ENCODE peak calls at places on chromosomes 2 and 18, in eight cellular contexts. T, I, O, D, H, V, X and A are unnamed samples.

GRCh38 chr2:9708683-9709538 is 78.1 kb upstream of the YWHAQ start:
- DNase-seq in T (no peak), I (peak; percentile 25), O (peak; percentile 30), D (no peak), H (no peak), V (no peak), X (no peak), A (peak; percentile 63)

GRCh38 chr2:22397847-22398246 is 987.1 kb upstream of the KLHL29 start:
- DNase-seq in T (no peak), I (no peak), O (no peak), D (no peak), H (no peak), V (no peak), X (no peak), A (no peak)

GRCh38 chr2:88903744-88904353 is 212.4 kb downstream of the RPIA start:
- DNase-seq in T (no peak), I (peak; percentile 34), O (peak; percentile 3), D (peak; percentile 63), H (no peak), V (no peak), X (peak; percentile 40), A (no peak)

GRCh38 chr2:77588438-77588837 is 66.3 kb upstream of the LRRTM4 start:
- DNase-seq in T (no peak), I (no peak), O (no peak), D (no peak), H (no peak), V (no peak), X (no peak), A (no peak)

GRCh38 chr2:120669121-120669952 is 66.3 kb upstream of the GLI2 start:
- DNase-seq in T (peak; percentile 64), I (peak; percentile 48), O (peak; percentile 71), D (no peak), H (no peak), V (no peak), X (peak; percentile 60), A (no peak)

GRCh38 chr18:21191596-21192307 is 50.3 kb upstream of the GREB1L start:
- DNase-seq in T (peak; percentile 55), I (peak; percentile 73), O (peak; percentile 46), D (no peak), H (peak; percentile 49), V (no peak), X (peak; percentile 69), A (no peak)

GRCh38 chr2:104872866-104873688 is 19.2 kb downstream of the POU3F3 start:
- DNase-seq in T (peak; percentile 76), I (peak; percentile 72), O (peak; percentile 76), D (peak; percentile 85), H (peak; percentile 70), V (no peak), X (peak; percentile 73), A (peak; percentile 87)

GRCh38 chr2:219230201-219230540 is 565 bp downstream of the ANKZF1 start:
- DNase-seq in T (peak; percentile 61), I (peak; percentile 54), O (peak; percentile 36), D (peak; percentile 67), H (peak; percentile 74), V (no peak), X (peak; percentile 61), A (peak; percentile 53)

GRCh38 chr2:33620-34019 is 12.7 kb downstream of the FAM110C start:
- DNase-seq in T (no peak), I (no peak), O (no peak), D (peak; percentile 45), H (peak; percentile 75), V (no peak), X (no peak), A (no peak)

GRCh38 chr2:134706587-134707329 is 12.0 kb downstream of the TMEM163 start:
- DNase-seq in T (no peak), I (no peak), O (peak; percentile 21), D (no peak), H (no peak), V (no peak), X (peak; percentile 83), A (no peak)

GRCh38 chr18:65753520-65753919 is 2.7 kb downstream of the CDH7 start:
- DNase-seq in T (peak; percentile 60), I (no peak), O (peak; percentile 5), D (peak; percentile 46), H (peak; percentile 23), V (no peak), X (peak; percentile 53), A (peak; percentile 57)

GRCh38 chr2:185291035-185291647 is 447.5 kb upstream of the FSIP2 start:
- DNase-seq in T (peak; percentile 66), I (peak; percentile 55), O (peak; percentile 42), D (peak; percentile 50), H (peak; percentile 56), V (no peak), X (peak; percentile 67), A (no peak)

GRCh38 chr2:20438334-20439192 is 8.3 kb upstream of the RHOB start:
- DNase-seq in T (no peak), I (peak; percentile 98), O (peak; percentile 79), D (no peak), H (no peak), V (peak; percentile 39), X (no peak), A (no peak)

GRCh38 chr18:22778996-22779395 is 154.1 kb upstream of the RBBP8 start:
- DNase-seq in T (no peak), I (no peak), O (no peak), D (no peak), H (no peak), V (no peak), X (no peak), A (no peak)

GRCh38 chr2:32384529-32384928 is 27.7 kb downstream of the BIRC6 start:
- DNase-seq in T (no peak), I (no peak), O (no peak), D (no peak), H (no peak), V (no peak), X (no peak), A (no peak)

GRCh38 chr2:7373156-7373555 is 455.9 kb downstream of the RNF144A start:
- DNase-seq in T (no peak), I (no peak), O (no peak), D (no peak), H (no peak), V (no peak), X (no peak), A (no peak)

GRCh38 chr2:7379799-7380198 is 462.6 kb downstream of the RNF144A start:
- DNase-seq in T (no peak), I (no peak), O (no peak), D (no peak), H (peak; percentile 24), V (no peak), X (no peak), A (peak; percentile 17)

GRCh38 chr2:7378642-7379041 is 461.4 kb downstream of the RNF144A start:
- DNase-seq in T (no peak), I (no peak), O (no peak), D (no peak), H (no peak), V (no peak), X (no peak), A (no peak)

GRCh38 chr2:7375901-7376300 is 458.7 kb downstream of the RNF144A start:
- DNase-seq in T (no peak), I (no peak), O (no peak), D (no peak), H (no peak), V (no peak), X (no peak), A (no peak)

DNA sequence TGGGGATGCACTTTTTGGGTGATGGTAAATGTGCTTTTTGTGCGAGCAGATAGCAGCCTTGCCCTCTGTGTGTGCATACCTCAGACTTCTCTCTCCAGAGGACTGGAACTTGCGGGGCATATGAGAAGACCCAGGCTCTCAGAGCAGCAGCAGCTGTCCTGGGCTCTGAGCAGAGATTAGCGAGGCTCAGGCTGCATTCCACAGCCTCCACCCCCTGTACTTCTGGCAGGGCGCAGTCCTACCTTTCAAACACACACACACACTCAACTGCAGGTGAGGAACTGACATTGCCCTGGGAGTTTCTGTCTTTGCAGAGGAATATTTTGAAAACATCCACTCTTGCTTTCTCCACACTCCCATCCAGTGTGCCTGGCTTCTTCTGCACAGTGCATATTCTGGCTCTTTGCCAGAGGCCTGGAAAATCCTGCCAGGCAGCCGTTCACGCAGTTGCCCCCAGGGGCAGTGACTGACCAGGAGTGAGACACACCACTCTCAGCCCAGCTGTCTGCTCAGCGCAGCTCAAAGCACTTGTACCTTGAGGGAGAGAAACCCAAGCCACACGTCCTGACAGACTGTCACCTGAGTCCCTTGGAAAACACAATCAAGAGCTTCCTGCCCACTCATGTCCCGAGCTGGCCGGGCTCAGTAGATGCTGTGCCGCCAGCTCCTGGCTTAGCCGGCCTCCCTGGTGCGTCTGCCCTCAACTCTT is 460.8 kb downstream of the RNF144A start:
- DNase-seq in T (peak; percentile 22), I (no peak), O (no peak), D (no peak), H (no peak), V (no peak), X (peak; percentile 29), A (no peak)
- TF ChIP-seq CTCF in T (no peak), I (no peak), O (no peak), D (no peak), H (no peak), V (no peak), X (no peak), A (no peak)

GRCh38 chr18:35949903-35950627 is 22.4 kb upstream of the RMP24 start:
- DNase-seq in T (peak; percentile 74), I (peak; percentile 68), O (peak; percentile 62), D (peak; percentile 37), H (peak; percentile 61), V (peak; percentile 33), X (peak; percentile 61), A (peak; percentile 70)
- TF ChIP-seq CTCF in T (peak; percentile 96), I (peak; percentile 93), O (peak; percentile 92), D (peak; percentile 83), H (peak; percentile 96), V (peak; percentile 97), X (peak; percentile 99), A (peak; percentile 82)

GRCh38 chr2:181130686-181131085 is 150.3 kb downstream of the UBE2E3 start:
- DNase-seq in T (no peak), I (peak; percentile 69), O (no peak), D (no peak), H (no peak), V (no peak), X (no peak), A (no peak)
- TF ChIP-seq CTCF in T (no peak), I (no peak), O (no peak), D (no peak), H (no peak), V (no peak), X (no peak), A (no peak)

GRCh38 chr18:48776161-48776555 is 174.6 kb downstream of the SMAD7 start:
- DNase-seq in T (no peak), I (no peak), O (no peak), D (no peak), H (no peak), V (no peak), X (no peak), A (no peak)

GRCh38 chr18:48778344-48779011 is 172.3 kb downstream of the SMAD7 start:
- DNase-seq in T (no peak), I (no peak), O (no peak), D (no peak), H (no peak), V (no peak), X (no peak), A (no peak)

GRCh38 chr18:48776641-48777025 is 174.1 kb downstream of the SMAD7 start:
- DNase-seq in T (no peak), I (no peak), O (no peak), D (no peak), H (no peak), V (no peak), X (no peak), A (no peak)

GRCh38 chr18:48777026-48777736 is 173.6 kb downstream of the SMAD7 start:
- DNase-seq in T (peak; percentile 79), I (peak; percentile 34), O (peak; percentile 33), D (peak; percentile 68), H (peak; percentile 59), V (no peak), X (peak; percentile 76), A (peak; percentile 90)

GRCh38 chr18:48777737-48778111 is 173.0 kb downstream of the SMAD7 start:
- DNase-seq in T (no peak), I (peak; percentile 15), O (peak; percentile 23), D (no peak), H (no peak), V (no peak), X (no peak), A (no peak)
- TF ChIP-seq CTCF in T (no peak), I (peak; percentile 8), O (no peak), D (no peak), H (no peak), V (no peak), X (no peak), A (no peak)